ENCODE peak calls at places on chromosome 12, in six cellular contexts. L is ascending aorta, J is Panc1, A is fibroblast of villous mesenchyme, U is psoas muscle, Q is heart right ventricle. D is an unnamed sample.

GRCh38 chr12:11758838-11759509 is 109.5 kb downstream of the ETV6 start:
- DNase-seq in A (peak), L (peak), Q (no peak), J (no peak), U (no peak), D (no peak)

GRCh38 chr12:113955109-113955970 is 10.8 kb downstream of the RBM19 start:
- DNase-seq in L (no peak), U (no peak), Q (no peak), A (peak), J (no peak), D (peak)

GRCh38 chr12:4849024-4849594 is 60.6 kb upstream of the KCNA1 start:
- DNase-seq in U (no peak), L (no peak), J (peak), A (peak), Q (no peak), D (peak)

GRCh38 chr12:53483979-53484377 is 15.3 kb downstream of the MAP3K12 start:
- DNase-seq in L (peak), Q (no peak), A (no peak), J (no peak), U (no peak), D (no peak)

GRCh38 chr12:93274937-93275336 is 102.8 kb upstream of the NUDT4 start:
- DNase-seq in J (no peak), L (no peak), Q (no peak), A (no peak), U (no peak), D (no peak)

GRCh38 chr12:51992246-51992645 is 14.5 kb upstream of the TAMALIN start:
- DNase-seq in J (no peak), L (no peak), Q (no peak), U (no peak), A (no peak), D (no peak)

GRCh38 chr12:118436002-118436724 is 59.8 kb downstream of the SUDS3 start:
- DNase-seq in U (no peak), A (no peak), Q (no peak), L (no peak), J (no peak), D (no peak)

GRCh38 chr12:93571854-93572711 is at the start of gene SOCS2:
- DNase-seq in A (peak), J (no peak), Q (peak), L (no peak), U (peak), D (peak)

GRCh38 chr12:38878986-38879385 is 26.4 kb downstream of the CPNE8 start:
- DNase-seq in U (no peak), Q (no peak), J (no peak), A (no peak), L (no peak), D (no peak)

GRCh38 chr12:112841891-112842290 is 50.3 kb downstream of the RPH3A start:
- DNase-seq in U (no peak), L (peak), J (no peak), A (no peak), Q (no peak), D (peak)

GRCh38 chr12:60197589-60197988 is 601.8 kb downstream of the SLC16A7 start:
- DNase-seq in L (no peak), Q (no peak), A (peak), U (no peak), J (peak), D (peak)

GRCh38 chr12:55970775-55971174 is 3.1 kb upstream of the RAB5B start:
- DNase-seq in L (no peak), J (no peak), A (no peak), U (no peak), Q (no peak), D (no peak)

GRCh38 chr12:55974308-55974724 is 438 bp downstream of the RAB5B start:
- DNase-seq in A (peak), Q (no peak), J (no peak), U (no peak), L (no peak), D (peak)

GRCh38 chr12:55972045-55972843 is 1.6 kb upstream of the RAB5B start:
- DNase-seq in Q (no peak), J (no peak), L (no peak), U (no peak), A (peak), D (peak)

GRCh38 chr12:55972906-55973597 is 826 bp upstream of the RAB5B start:
- DNase-seq in L (no peak), Q (no peak), A (no peak), U (no peak), J (no peak), D (no peak)

GRCh38 chr12:55973598-55974307 is at the start of gene RAB5B:
- DNase-seq in Q (peak), A (peak), U (peak), J (peak), L (peak), D (peak)
- TF ChIP-seq CTCF in Q (no peak), A (no peak), U (peak), J (no peak), L (no peak), D (peak)

GRCh38 chr12:122983789-122984515 is 3.5 kb downstream of the ARL6IP4 start:
- DNase-seq in Q (no peak), U (no peak), A (no peak), J (no peak), L (no peak), D (no peak)

GRCh38 chr12:122981036-122981471 is 573 bp downstream of the ARL6IP4 start:
- DNase-seq in J (no peak), Q (no peak), A (no peak), U (no peak), L (no peak), D (peak)

GRCh38 chr12:122981587-122982493 is 1.4 kb downstream of the ARL6IP4 start:
- DNase-seq in J (no peak), A (no peak), U (no peak), Q (no peak), L (no peak), D (no peak)

GRCh38 chr12:122982963-122983788 is 2.7 kb downstream of the ARL6IP4 start:
- DNase-seq in A (no peak), L (no peak), J (no peak), Q (no peak), U (no peak), D (no peak)

GRCh38 chr12:122982494-122982850 is 2.0 kb downstream of the ARL6IP4 start:
- DNase-seq in L (no peak), U (no peak), J (no peak), Q (no peak), A (no peak), D (no peak)
- H3K4me3 ChIP-seq in L (peak), U (peak), J (peak), Q (no peak), A (peak), D (no peak)

GRCh38 chr12:81329088-81329487 is 251.2 kb downstream of the ACSS3 start:
- DNase-seq in L (no peak), A (no peak), J (no peak), U (no peak), Q (no peak), D (peak)
- TF ChIP-seq CTCF in L (no peak), A (peak), J (peak), U (no peak), Q (peak), D (peak)

DNA sequence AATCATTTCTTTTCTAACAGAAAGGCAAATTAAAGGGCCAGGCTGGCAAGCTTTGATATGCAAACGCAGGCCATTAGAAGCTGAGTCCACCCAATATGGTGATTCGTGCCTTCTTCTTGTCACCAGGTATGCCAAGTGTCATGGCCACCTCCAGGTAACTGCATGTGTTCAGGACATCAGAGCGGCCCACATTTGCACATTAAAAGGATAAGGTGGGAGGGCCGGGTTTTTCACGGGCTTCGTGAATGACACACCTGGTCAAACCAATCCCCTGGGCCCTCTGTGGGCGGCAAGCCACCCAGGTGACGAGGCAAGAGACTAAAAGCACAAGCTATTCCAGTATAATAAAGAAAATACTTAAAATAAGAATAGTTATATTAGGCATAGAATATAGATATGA is 75.9 kb upstream of the TSPAN11 start:
- DNase-seq in U (no peak), L (no peak), J (no peak), A (no peak), Q (no peak), D (no peak)
- H3K4me3 ChIP-seq in U (no peak), L (peak), J (no peak), A (no peak), Q (no peak), D (no peak)

DNA sequence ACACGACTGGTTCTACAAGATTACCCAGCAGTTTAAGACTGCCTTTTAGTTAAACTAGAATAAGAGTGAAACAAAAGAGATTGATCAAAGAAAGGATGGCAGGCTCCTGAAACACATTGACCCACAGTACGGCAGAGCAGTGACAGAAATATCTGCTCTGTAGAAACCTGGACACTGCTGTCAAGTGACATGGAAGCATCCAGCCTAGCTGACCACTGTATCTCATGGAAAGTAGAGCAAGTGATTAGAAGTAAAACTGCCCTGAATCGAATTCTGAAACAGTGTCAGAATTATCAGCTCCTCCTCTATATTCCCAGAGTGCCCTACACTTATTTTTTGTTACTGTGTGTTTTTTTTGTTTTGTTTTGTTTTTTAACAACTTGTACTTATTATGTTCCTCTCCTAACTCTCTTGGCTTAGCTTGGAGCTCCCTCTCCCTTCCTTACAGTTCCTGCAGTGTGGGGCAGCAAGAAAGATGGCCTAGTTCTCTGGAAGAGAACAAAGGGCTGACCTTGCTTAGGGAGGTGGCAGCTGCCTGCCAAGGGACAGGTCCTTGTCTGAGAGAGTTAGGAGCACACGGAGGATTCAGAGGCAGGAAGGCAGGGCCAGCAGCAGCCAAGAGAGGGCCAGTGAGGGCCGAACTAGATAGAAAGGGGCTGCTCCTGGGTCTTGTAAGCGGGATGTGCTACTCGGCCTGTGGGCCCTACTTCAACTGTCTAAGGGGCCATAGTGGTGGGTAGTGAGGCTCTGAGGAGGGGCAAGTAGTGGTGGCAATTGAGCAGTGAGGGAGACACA is 97.2 kb downstream of the PTPRR start:
- DNase-seq in Q (no peak), L (no peak), A (no peak), U (no peak), J (no peak), D (peak)
- TF ChIP-seq CTCF in Q (no peak), L (no peak), A (no peak), U (no peak), J (no peak), D (peak)

D was measured in epithelial cell of esophagus.